ENCODE peak calls at places on chromosomes 16 and 17, in nine cellular contexts. T, E, B, X, K, F, Q, A and M are unnamed samples.
A peak's percentile ranks its signal among the peaks of the same experiment; 100 is the strongest.

GRCh38 chr17:50661795-50662391 is 27.2 kb downstream of the ABCC3 start:
- DNase-seq in T (no peak), E (peak; percentile 20), B (peak; percentile 65), X (peak; percentile 80), K (no peak), F (peak; percentile 62), Q (no peak), A (peak; percentile 84), M (peak; percentile 96)

GRCh38 chr17:19502517-19502916 is 31.1 kb upstream of the SLC47A1 start:
- DNase-seq in T (no peak), E (no peak), B (no peak), X (no peak), K (no peak), F (no peak), Q (no peak), A (no peak), M (peak; percentile 11)

GRCh38 chr16:68397710-68398171 is 50.6 kb downstream of the SMPD3 start:
- DNase-seq in T (no peak), E (no peak), B (no peak), X (no peak), K (no peak), F (no peak), Q (no peak), A (no peak), M (no peak)

GRCh38 chr16:11164482-11165270 is 91.3 kb downstream of the SOCS1 start:
- DNase-seq in T (peak; percentile 76), E (no peak), B (no peak), X (no peak), K (no peak), F (no peak), Q (no peak), A (no peak), M (no peak)

GRCh38 chr17:1590031-1590746 is 27.6 kb upstream of the PITPNA start:
- DNase-seq in T (no peak), E (peak; percentile 59), B (peak; percentile 92), X (peak; percentile 91), K (no peak), F (peak; percentile 53), Q (no peak), A (no peak), M (peak; percentile 91)

GRCh38 chr17:64155751-64156544 is 26.0 kb upstream of the ERN1 start:
- DNase-seq in T (peak; percentile 21), E (no peak), B (peak; percentile 86), X (peak; percentile 37), K (peak; percentile 81), F (peak; percentile 55), Q (no peak), A (no peak), M (peak; percentile 13)

GRCh38 chr16:58085171-58085570 is 44.0 kb downstream of the CFAP20 start:
- DNase-seq in T (no peak), E (no peak), B (no peak), X (no peak), K (no peak), F (no peak), Q (no peak), A (no peak), M (no peak)

GRCh38 chr16:9429946-9430345 is 338.5 kb downstream of the HAPSTR1 start:
- DNase-seq in T (no peak), E (no peak), B (no peak), X (no peak), K (no peak), F (no peak), Q (no peak), A (no peak), M (no peak)

GRCh38 chr17:2782030-2782429 is 14.2 kb upstream of the RAP1GAP2 start:
- DNase-seq in T (no peak), E (no peak), B (no peak), X (no peak), K (no peak), F (no peak), Q (no peak), A (no peak), M (peak; percentile 30)

GRCh38 chr17:59527931-59528330 is 37.5 kb upstream of the DHX40 start:
- DNase-seq in T (no peak), E (no peak), B (no peak), X (no peak), K (no peak), F (no peak), Q (no peak), A (no peak), M (no peak)

GRCh38 chr17:21676281-21677111 is 15.8 kb upstream of the KCNJ18 start:
- DNase-seq in T (no peak), E (no peak), B (no peak), X (no peak), K (no peak), F (peak; percentile 8), Q (no peak), A (no peak), M (no peak)

GRCh38 chr17:72974605-72975232 is 117.8 kb downstream of the SLC39A11 start:
- DNase-seq in T (no peak), E (no peak), B (no peak), X (peak; percentile 56), K (no peak), F (no peak), Q (no peak), A (no peak), M (peak; percentile 75)

GRCh38 chr17:44198721-44199552 is 747 bp downstream of the ATXN7L3 start:
- DNase-seq in T (peak; percentile 89), E (no peak), B (peak; percentile 66), X (peak; percentile 35), K (no peak), F (peak; percentile 61), Q (peak; percentile 79), A (peak; percentile 56), M (peak; percentile 63)

GRCh38 chr17:76872221-76872873 is 4.1 kb downstream of the MGAT5B start:
- DNase-seq in T (no peak), E (peak; percentile 95), B (no peak), X (peak; percentile 88), K (no peak), F (no peak), Q (no peak), A (no peak), M (peak; percentile 100)

GRCh38 chr17:77664097-77664729 is 294.3 kb upstream of the TNRC6C start:
- DNase-seq in T (no peak), E (no peak), B (no peak), X (no peak), K (no peak), F (no peak), Q (no peak), A (no peak), M (no peak)

GRCh38 chr17:82890339-82890730 is 50.5 kb upstream of the ZNF750 start:
- DNase-seq in T (no peak), E (no peak), B (peak; percentile 46), X (no peak), K (no peak), F (no peak), Q (no peak), A (no peak), M (no peak)

GRCh38 chr17:28904800-28905199 is 1.9 kb upstream of the DHRS13 start:
- DNase-seq in T (no peak), E (no peak), B (no peak), X (no peak), K (no peak), F (no peak), Q (no peak), A (no peak), M (no peak)

GRCh38 chr16:55625843-55626242 is 29.9 kb upstream of the SLC6A2 start:
- DNase-seq in T (no peak), E (no peak), B (no peak), X (no peak), K (no peak), F (no peak), Q (no peak), A (no peak), M (no peak)

GRCh38 chr17:45240905-45241314 is 19.2 kb downstream of the FMNL1 start:
- DNase-seq in T (no peak), E (no peak), B (no peak), X (no peak), K (no peak), F (no peak), Q (peak; percentile 60), A (no peak), M (no peak)

GRCh38 chr17:61411114-61411943 is 11.7 kb downstream of the TBX2 start:
- DNase-seq in T (peak; percentile 87), E (no peak), B (peak; percentile 72), X (peak; percentile 49), K (no peak), F (peak; percentile 71), Q (peak; percentile 73), A (no peak), M (peak; percentile 82)

GRCh38 chr16:84933774-84934571 is 77.4 kb downstream of the ZDHHC7 start:
- DNase-seq in T (no peak), E (no peak), B (peak; percentile 93), X (no peak), K (peak; percentile 20), F (peak; percentile 76), Q (no peak), A (no peak), M (peak; percentile 59)

GRCh38 chr16:719815-720506 is 985 bp upstream of the ANTKMT start:
- DNase-seq in T (no peak), E (no peak), B (no peak), X (no peak), K (no peak), F (no peak), Q (no peak), A (peak; percentile 71), M (peak; percentile 54)

GRCh38 chr16:22317001-22317530 is 19.9 kb downstream of the POLR3E start:
- DNase-seq in T (no peak), E (no peak), B (no peak), X (no peak), K (no peak), F (no peak), Q (no peak), A (no peak), M (no peak)

GRCh38 chr17:55620023-55620422 is 102.6 kb downstream of the TMEM100 start:
- DNase-seq in T (no peak), E (no peak), B (no peak), X (no peak), K (no peak), F (no peak), Q (no peak), A (no peak), M (no peak)

GRCh38 chr17:7886227-7887037 is 2.2 kb upstream of the CHD3 start:
- DNase-seq in T (peak; percentile 59), E (no peak), B (no peak), X (peak; percentile 25), K (no peak), F (peak; percentile 52), Q (peak; percentile 51), A (peak; percentile 64), M (peak; percentile 59)

GRCh38 chr16:49557070-49557446 is 183.5 kb downstream of the C16orf78 start:
- DNase-seq in T (peak; percentile 91), E (no peak), B (no peak), X (no peak), K (no peak), F (no peak), Q (peak; percentile 68), A (peak; percentile 51), M (no peak)

GRCh38 chr17:7855643-7856080 is 796 bp downstream of the TMEM88 start:
- DNase-seq in T (no peak), E (no peak), B (peak; percentile 59), X (no peak), K (no peak), F (peak; percentile 36), Q (peak; percentile 60), A (no peak), M (no peak)

GRCh38 chr17:73430848-73431247 is 119.0 kb upstream of the CDC42EP4 start:
- DNase-seq in T (no peak), E (no peak), B (peak; percentile 50), X (no peak), K (no peak), F (no peak), Q (peak; percentile 31), A (peak; percentile 86), M (peak; percentile 23)

GRCh38 chr16:24635900-24636610 is 93.4 kb upstream of the TNRC6A start:
- DNase-seq in T (no peak), E (peak; percentile 87), B (peak; percentile 74), X (peak; percentile 94), K (peak; percentile 18), F (peak; percentile 78), Q (no peak), A (peak; percentile 19), M (peak; percentile 85)

GRCh38 chr17:81415681-81416080 is 20.4 kb downstream of the BAHCC1 start:
- DNase-seq in T (no peak), E (no peak), B (no peak), X (no peak), K (no peak), F (no peak), Q (no peak), A (no peak), M (no peak)

GRCh38 chr17:81527591-81528383 is at the start of gene FSCN2:
- DNase-seq in T (no peak), E (no peak), B (no peak), X (no peak), K (no peak), F (no peak), Q (no peak), A (peak; percentile 58), M (peak; percentile 57)